ENCODE peak calls at places on chromosomes 4 and X, in six cellular contexts. B is CD8-positive, alpha-beta memory T cell; M is upper lobe of right lung; F is IMR-90; Q is colonic mucosa; S is CD8-positive, alpha-beta T cell. N is an unnamed sample.

GRCh38 chrX:151386838-151387459 is 10.1 kb upstream of the VMA21 start:
- DNase-seq in F (peak; percentile 3), S (no peak), Q (no peak), M (no peak), B (no peak), N (peak; percentile 61)

GRCh38 chr4:139740531-139741041 is 75.0 kb downstream of the MGST2 start:
- DNase-seq in Q (peak; percentile 42), S (no peak), M (peak; percentile 74), F (peak; percentile 97), B (no peak), N (peak; percentile 78)

GRCh38 chr4:24164054-24164453 is 274.2 kb upstream of the PPARGC1A start:
- DNase-seq in F (peak; percentile 39), B (no peak), M (no peak), S (no peak), Q (no peak), N (peak; percentile 40)

GRCh38 chr4:33218238-33218637 is 2498.1 kb downstream of the PCDH7 start:
- DNase-seq in Q (no peak), B (no peak), F (no peak), S (no peak), M (no peak), N (no peak)

GRCh38 chr4:16289872-16290554 is 63.7 kb upstream of the TAPT1 start:
- DNase-seq in S (no peak), F (peak; percentile 46), Q (no peak), B (no peak), M (no peak), N (peak; percentile 24)

GRCh38 chr4:63036159-63036866 is 1372.9 kb downstream of the TECRL start:
- DNase-seq in Q (no peak), S (no peak), F (no peak), M (no peak), B (no peak), N (peak; percentile 33)

GRCh38 chr4:6107114-6107791 is 89.0 kb upstream of the C4orf50 start:
- DNase-seq in F (no peak), B (no peak), M (no peak), Q (no peak), S (no peak), N (no peak)

GRCh38 chr4:47053485-47053884 is 22.1 kb downstream of the GABRB1 start:
- DNase-seq in B (no peak), Q (no peak), F (no peak), M (no peak), S (no peak), N (no peak)

GRCh38 chrX:16869393-16870094 is 618 bp downstream of the RBBP7 start:
- DNase-seq in Q (peak; percentile 23), M (peak; percentile 65), F (peak; percentile 18), S (peak; percentile 37), B (peak; percentile 53), N (no peak)

GRCh38 chr4:108466936-108467902 is 153.2 kb upstream of the RPL34 start:
- DNase-seq in F (peak; percentile 93), S (no peak), Q (no peak), M (no peak), B (no peak), N (peak; percentile 76)

GRCh38 chrX:64842492-64842891 is 133.8 kb downstream of the ZC4H2 start:
- DNase-seq in F (no peak), Q (no peak), M (no peak), B (no peak), S (no peak), N (no peak)

GRCh38 chrX:46381630-46382029 is 163.6 kb downstream of the ZNF674 start:
- DNase-seq in S (peak; percentile 1), M (no peak), B (no peak), F (peak; percentile 17), Q (no peak), N (no peak)

GRCh38 chr4:26751838-26752237 is 108.8 kb upstream of the STIM2 start:
- DNase-seq in F (no peak), M (no peak), Q (no peak), B (no peak), S (no peak), N (no peak)

GRCh38 chr4:23153076-23153475 is 460.3 kb downstream of the GBA3 start:
- DNase-seq in Q (no peak), B (no peak), S (no peak), F (no peak), M (no peak), N (no peak)

GRCh38 chr4:762211-763190 is 56.9 kb downstream of the PCGF3 start:
- DNase-seq in Q (no peak), F (no peak), B (no peak), S (no peak), M (no peak), N (no peak)

GRCh38 chr4:78561677-78562076 is 10.1 kb downstream of the ANXA3 start:
- DNase-seq in Q (no peak), B (no peak), M (no peak), S (no peak), F (no peak), N (no peak)

GRCh38 chrX:39772057-39772832 is 325.5 kb downstream of the BCOR start:
- DNase-seq in B (no peak), F (peak; percentile 55), M (no peak), S (peak; percentile 9), Q (no peak), N (no peak)

GRCh38 chrX:39406799-39407198 is 605.5 kb downstream of the MID1IP1 start:
- DNase-seq in S (no peak), Q (no peak), M (no peak), F (no peak), B (no peak), N (no peak)

GRCh38 chrX:108091878-108092291 is 307 bp downstream of the ATG4A start:
- DNase-seq in F (no peak), B (no peak), S (no peak), M (no peak), Q (no peak), N (no peak)

GRCh38 chr4:772118-772517 is 53.8 kb downstream of the CPLX1 start:
- DNase-seq in Q (no peak), S (no peak), B (no peak), M (no peak), F (no peak), N (no peak)

GRCh38 chrX:53281321-53281822 is at the start of gene IQSEC2:
- DNase-seq in F (peak; percentile 77), M (peak; percentile 91), Q (peak; percentile 94), B (no peak), S (no peak), N (peak; percentile 59)

DNA sequence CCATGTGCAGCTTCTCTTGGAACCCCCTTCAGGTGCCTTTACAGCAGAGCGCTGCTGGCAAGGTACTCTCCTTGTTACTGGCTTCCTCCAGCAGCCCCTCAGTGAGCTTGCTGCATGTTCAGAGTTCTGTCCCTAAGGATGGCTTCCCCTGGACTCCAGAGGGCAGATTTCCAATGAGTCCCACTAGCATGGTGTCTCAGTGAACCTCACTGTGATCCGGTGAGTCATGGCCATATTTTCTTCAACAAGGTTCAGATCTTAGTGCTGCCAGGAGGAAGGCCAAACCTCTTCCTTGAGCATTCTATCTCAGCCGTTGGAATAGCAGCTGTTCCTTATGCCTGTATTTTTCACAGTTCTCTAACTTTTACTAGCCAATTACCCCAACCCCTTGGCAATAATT is 98.8 kb downstream of the CASK start:
- DNase-seq in F (peak; percentile 71), B (no peak), S (no peak), M (no peak), Q (peak; percentile 28), N (peak; percentile 2)
- H3K27ac ChIP-seq in F (no peak overlapping the region), B (no peak overlapping the region), S (no peak overlapping the region), M (no peak overlapping the region), Q (no peak overlapping the region), N (no peak overlapping the region)

GRCh38 chr4:7945709-7946380 is 6.2 kb upstream of the AFAP1 start:
- DNase-seq in S (no peak), F (no peak), Q (no peak), B (no peak), M (peak; percentile 10), N (no peak)
- H3K27ac ChIP-seq in S (no peak overlapping the region), F (no peak overlapping the region), Q (no peak overlapping the region), B (no peak overlapping the region), M (no peak overlapping the region), N (no peak overlapping the region)

GRCh38 chr4:2072971-2073807 is 14.1 kb downstream of the NAT8L start:
- DNase-seq in S (no peak), Q (no peak), M (peak; percentile 57), B (no peak), F (no peak), N (no peak)
- H3K27ac ChIP-seq in S (no peak overlapping the region), Q (no peak overlapping the region), M (no peak overlapping the region), B (no peak overlapping the region), F (no peak overlapping the region), N (no peak overlapping the region)

DNA sequence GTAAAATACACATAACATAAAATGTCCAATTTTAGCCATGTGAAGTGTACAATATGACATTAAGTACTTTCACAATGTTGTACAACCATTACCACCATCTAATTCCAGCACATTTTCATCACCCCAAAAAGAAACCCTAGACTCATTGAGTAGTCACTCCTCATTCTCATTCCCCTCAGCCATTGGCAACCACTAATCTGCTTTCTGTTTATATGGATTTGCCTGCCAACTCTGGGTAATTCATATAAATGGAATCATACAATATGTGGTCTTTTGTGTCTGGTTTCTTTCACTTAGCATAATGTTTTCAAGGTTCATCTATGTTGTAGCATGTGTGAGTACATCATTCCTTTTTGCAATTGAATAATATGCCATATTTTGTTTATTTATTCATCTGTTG is 43.0 kb downstream of the EIF2S3 start:
- DNase-seq in Q (no peak), F (peak; percentile 58), M (no peak), B (no peak), S (no peak), N (no peak)
- H3K27ac ChIP-seq in Q (no peak overlapping the region), F (no peak overlapping the region), M (no peak overlapping the region), B (no peak overlapping the region), S (no peak overlapping the region), N (no peak overlapping the region)

DNA sequence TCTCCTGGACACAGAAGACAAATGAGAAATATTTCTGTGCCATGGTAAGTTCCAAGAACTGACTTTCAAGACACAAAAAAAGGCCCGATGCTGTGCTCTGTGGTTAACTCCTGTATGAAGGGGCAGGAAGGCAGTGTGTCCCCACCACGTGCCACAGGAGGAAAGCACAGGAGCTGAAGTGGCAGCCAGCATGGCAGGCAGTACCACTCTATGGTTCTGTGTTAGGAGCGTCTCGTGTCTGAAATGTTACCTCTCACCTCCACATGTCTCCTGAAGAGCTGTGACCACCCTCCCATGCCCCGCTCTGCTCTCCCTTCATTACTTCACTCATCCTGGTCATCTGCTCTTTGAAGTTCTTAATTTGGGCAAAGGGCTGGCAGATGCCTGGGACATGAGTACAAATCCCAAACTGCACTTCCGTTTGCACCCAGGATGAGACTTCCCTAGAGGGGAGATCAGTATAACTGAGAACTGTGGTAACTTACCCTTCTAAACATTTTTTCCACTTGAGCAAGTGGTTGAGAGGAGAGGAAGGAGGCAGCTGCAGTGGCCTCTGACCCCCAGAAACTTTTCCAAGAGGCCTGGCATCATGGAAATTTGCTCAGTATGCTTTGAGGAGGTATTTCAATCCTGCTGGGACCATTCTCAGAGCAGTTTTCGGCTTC is 128.9 kb downstream of the SHROOM3 start:
- DNase-seq in S (no peak), M (no peak), B (no peak), Q (no peak), F (no peak), N (no peak)
- H3K27ac ChIP-seq in S (no peak overlapping the region), M (no peak overlapping the region), B (no peak overlapping the region), Q (no peak overlapping the region), F (peak overlapping the region; percentile 25), N (no peak overlapping the region)

GRCh38 chrX:50707376-50707775 is 106.6 kb downstream of the SHROOM4 start:
- DNase-seq in S (no peak), M (no peak), F (no peak), B (no peak), Q (no peak), N (no peak)

GRCh38 chrX:50712777-50713176 is 101.2 kb downstream of the SHROOM4 start:
- DNase-seq in M (no peak), B (no peak), Q (no peak), S (no peak), F (no peak), N (no peak)

GRCh38 chrX:50707955-50708694 is 105.9 kb downstream of the SHROOM4 start:
- DNase-seq in F (no peak), B (no peak), M (no peak), Q (no peak), S (no peak), N (no peak)

GRCh38 chrX:50711907-50712306 is 102.1 kb downstream of the SHROOM4 start:
- DNase-seq in F (no peak), M (no peak), Q (no peak), B (no peak), S (no peak), N (no peak)
- H3K27ac ChIP-seq in F (no peak overlapping the region), M (no peak overlapping the region), Q (no peak overlapping the region), B (no peak overlapping the region), S (no peak overlapping the region), N (no peak overlapping the region)